ENCODE peak calls at places on chromosomes 5 and 9, in four cellular contexts. J, G, E and R are unnamed samples.

GRCh38 chr5:123487298-123487697 is 24.7 kb upstream of the CSNK1G3 start:
- DNase-seq in J (no peak), G (no peak), E (no peak), R (no peak)

GRCh38 chr9:125085703-125086477 is 57.4 kb downstream of the SCAI start:
- DNase-seq in J (peak; percentile 13), G (no peak), E (no peak), R (no peak)

GRCh38 chr9:116451500-116451899 is 235.6 kb upstream of the TRIM32 start:
- DNase-seq in J (no peak), G (no peak), E (no peak), R (no peak)

GRCh38 chr5:132506094-132506692 is 15.6 kb upstream of the IRF1 start:
- DNase-seq in J (peak; percentile 75), G (no peak), E (peak; percentile 41), R (peak; percentile 53)

GRCh38 chr9:105385372-105385985 is 62.4 kb upstream of the FSD1L start:
- DNase-seq in J (peak; percentile 32), G (peak; percentile 27), E (no peak), R (no peak)

GRCh38 chr9:129597355-129598088 is 23.4 kb downstream of the C9orf50 start:
- DNase-seq in J (no peak), G (no peak), E (peak; percentile 93), R (no peak)

GRCh38 chr9:109652112-109652511 is 127.9 kb upstream of the PALM2AKAP2 start:
- DNase-seq in J (no peak), G (no peak), E (no peak), R (no peak)

GRCh38 chr9:33157960-33158359 is 9.2 kb downstream of the B4GALT1 start:
- DNase-seq in J (no peak), G (no peak), E (no peak), R (no peak)

GRCh38 chr9:91033802-91034201 is 232.2 kb downstream of the SYK start:
- DNase-seq in J (peak; percentile 48), G (no peak), E (peak; percentile 13), R (no peak)

GRCh38 chr9:75200892-75201470 is 112.7 kb downstream of the OSTF1 start:
- DNase-seq in J (peak; percentile 52), G (no peak), E (peak; percentile 47), R (peak; percentile 21)

GRCh38 chr9:105683688-105684275 is 10.6 kb upstream of the TMEM38B start:
- DNase-seq in J (no peak), G (no peak), E (no peak), R (no peak)

GRCh38 chr9:70506159-70506558 is 91.7 kb upstream of the KLF9 start:
- DNase-seq in J (no peak), G (no peak), E (no peak), R (no peak)

GRCh38 chr5:178360231-178360925 is 127.8 kb upstream of the PHYKPL start:
- DNase-seq in J (no peak), G (no peak), E (no peak), R (no peak)

GRCh38 chr5:127008300-127008975 is 21.9 kb downstream of the MARCHF3 start:
- DNase-seq in J (no peak), G (no peak), E (no peak), R (no peak)

GRCh38 chr5:97151370-97151769 is 9.0 kb upstream of the LIX1 start:
- DNase-seq in J (no peak), G (no peak), E (no peak), R (no peak)

GRCh38 chr5:149675467-149676201 is 54.5 kb upstream of the PPARGC1B start:
- DNase-seq in J (no peak), G (no peak), E (no peak), R (no peak)

GRCh38 chr5:17951392-17952169 is 317.3 kb downstream of the TAF11L14 start:
- DNase-seq in J (no peak), G (no peak), E (no peak), R (no peak)

GRCh38 chr5:17944046-17944445 is 309.8 kb downstream of the TAF11L14 start:
- DNase-seq in J (no peak), G (no peak), E (no peak), R (no peak)

GRCh38 chr5:17952231-17952630 is 318.0 kb downstream of the TAF11L14 start:
- DNase-seq in J (no peak), G (no peak), E (no peak), R (no peak)

DNA sequence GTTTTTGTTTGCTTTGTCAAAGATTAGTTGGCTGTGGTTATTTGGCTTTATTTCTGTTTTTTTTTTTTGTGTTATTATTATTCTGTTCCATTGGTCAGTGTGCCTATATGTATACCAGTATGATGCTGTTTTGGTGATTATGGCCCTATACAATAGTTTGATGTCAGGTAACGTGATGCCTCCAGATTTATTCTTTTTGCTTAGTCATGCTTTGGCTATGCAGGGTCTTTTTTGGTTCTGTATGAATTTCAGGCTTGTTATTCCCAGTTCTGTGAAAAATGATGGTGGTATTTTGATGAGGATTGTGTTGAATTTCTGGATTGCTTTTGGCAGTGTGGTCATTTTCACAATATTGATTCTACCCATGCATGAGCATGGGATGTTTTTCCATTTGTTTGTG is 312.8 kb downstream of the TAF11L14 start:
- DNase-seq in J (no peak), G (no peak), E (no peak), R (no peak)
- TF ChIP-seq BHLHE40 in J (no peak), G (no peak), E (no peak), R (no peak)

GRCh38 chr5:9562101-9562500 is 16.2 kb upstream of the SEMA5A start:
- DNase-seq in J (no peak), G (no peak), E (no peak), R (no peak)
- TF ChIP-seq SP1 in J (no peak), G (no peak), E (no peak), R (no peak)

DNA sequence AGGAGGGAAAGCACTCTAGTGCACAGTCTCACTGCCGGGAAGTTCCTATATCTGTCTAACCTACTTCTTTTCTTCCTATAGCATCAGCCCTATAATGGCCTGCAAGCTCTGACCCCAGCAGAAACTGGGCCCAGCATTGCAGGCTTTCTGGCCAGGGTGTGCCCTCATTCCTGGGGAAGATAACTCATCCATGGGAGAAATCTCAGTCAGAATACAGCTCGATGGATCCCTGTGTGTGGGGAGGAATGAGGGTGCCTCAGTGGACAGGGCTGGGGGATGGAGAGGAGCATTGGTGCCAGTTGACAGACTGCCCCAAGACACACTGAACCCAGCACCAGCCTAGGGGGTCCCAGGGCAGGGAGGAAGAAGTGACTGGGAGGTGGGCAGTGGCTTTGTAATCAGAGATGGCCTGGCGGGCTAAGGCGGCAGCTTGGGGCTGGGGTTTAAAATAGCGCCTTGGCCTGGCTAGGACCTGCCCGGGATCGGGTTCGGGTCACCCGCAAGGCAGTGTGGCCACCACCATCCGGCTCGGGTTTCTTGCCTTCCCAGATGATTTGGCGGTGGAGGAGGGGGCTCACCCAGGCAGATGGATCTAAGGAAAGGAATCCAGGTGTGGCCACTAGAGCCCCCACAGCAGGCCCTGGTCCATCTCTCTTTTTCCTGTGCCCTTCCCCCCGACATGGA is 7.6 kb upstream of the CXXC5 start:
- DNase-seq in J (no peak), G (no peak), E (no peak), R (no peak)
- TF ChIP-seq BHLHE40 in J (no peak), G (no peak), E (no peak), R (no peak)

GRCh38 chr5:37494756-37495155 is 115.6 kb downstream of the WDR70 start:
- DNase-seq in J (no peak), G (no peak), E (no peak), R (no peak)
- TF ChIP-seq SP1 in J (no peak), G (no peak), E (no peak), R (no peak)

GRCh38 chr5:143231426-143231825 is 172.1 kb downstream of the NR3C1 start:
- DNase-seq in J (no peak), G (no peak), E (no peak), R (no peak)

GRCh38 chr5:143229896-143230675 is 173.4 kb downstream of the NR3C1 start:
- DNase-seq in J (no peak), G (peak; percentile 99), E (peak; percentile 37), R (no peak)

GRCh38 chr5:143230676-143230996 is 172.8 kb downstream of the NR3C1 start:
- DNase-seq in J (no peak), G (no peak), E (no peak), R (no peak)

GRCh38 chr5:143228597-143229293 is 174.7 kb downstream of the NR3C1 start:
- DNase-seq in J (no peak), G (no peak), E (no peak), R (no peak)

DNA sequence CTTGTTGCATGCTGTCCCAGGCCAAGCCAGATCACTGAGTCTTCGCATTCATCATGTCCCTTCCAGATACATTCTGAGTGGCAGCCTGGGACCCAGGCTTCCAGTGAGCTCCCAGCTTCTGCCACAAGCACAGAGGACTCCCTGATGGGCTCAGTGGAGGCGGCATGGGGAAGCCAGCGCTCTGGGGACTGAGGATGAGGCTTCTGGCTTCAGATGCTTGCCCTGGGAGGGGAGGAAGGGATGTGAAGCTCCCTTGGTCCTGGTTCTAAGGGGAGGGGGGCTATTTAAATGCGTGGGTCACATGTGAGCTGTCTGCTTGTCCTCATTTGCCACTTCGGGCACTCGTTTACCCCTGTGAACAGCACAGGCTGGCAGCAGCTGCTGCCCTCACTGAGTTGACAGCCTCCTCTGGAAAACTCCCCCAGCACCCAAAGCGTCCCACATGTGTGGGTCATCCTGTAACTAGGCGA is 174.0 kb downstream of the NR3C1 start:
- DNase-seq in J (no peak), G (no peak), E (no peak), R (no peak)
- TF ChIP-seq BHLHE40 in J (no peak), G (peak; percentile 53), E (no peak), R (no peak)

DNA sequence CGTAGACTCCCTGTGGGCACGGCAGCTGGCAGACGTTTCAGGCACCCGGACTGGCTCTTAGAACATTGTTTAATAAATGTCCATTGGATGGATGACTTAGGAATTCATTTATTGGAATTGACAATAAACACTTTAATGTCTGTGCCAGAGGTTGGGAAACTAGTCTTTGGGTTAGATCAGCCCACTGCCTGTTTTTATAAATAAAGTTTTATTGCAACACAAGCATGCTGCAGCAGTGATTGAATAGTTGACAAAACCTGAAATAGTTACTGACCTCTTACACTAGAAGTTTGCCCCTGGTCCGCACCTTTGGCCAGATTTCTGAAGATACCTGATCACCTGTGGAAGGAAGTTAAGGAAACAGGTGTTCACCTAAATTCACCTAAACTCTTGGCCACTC is 51.6 kb downstream of the DMRT1 start:
- DNase-seq in J (no peak), G (no peak), E (no peak), R (no peak)
- TF ChIP-seq SP1 in J (no peak), G (no peak), E (no peak), R (no peak)

DNA sequence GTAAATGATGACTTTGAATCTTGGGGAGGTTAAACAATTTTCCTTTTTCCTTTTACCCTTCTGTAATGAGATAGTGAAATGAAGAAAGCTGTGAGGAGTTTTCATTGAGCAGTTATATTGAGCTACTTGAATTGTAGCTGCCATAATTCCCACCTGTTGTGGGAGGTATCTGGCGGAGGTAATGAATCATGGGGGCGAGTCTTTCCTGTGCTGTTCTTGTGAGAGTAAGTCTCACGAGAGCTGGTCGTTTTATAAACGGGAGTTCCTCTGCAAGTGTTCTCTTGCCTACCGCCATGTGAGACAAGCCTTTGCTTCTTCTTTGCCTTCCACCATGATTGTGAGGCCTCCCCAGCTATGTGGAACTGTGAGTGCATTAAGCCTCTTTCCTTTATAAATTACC is 258.4 kb downstream of the FER start:
- DNase-seq in J (peak; percentile 5), G (no peak), E (no peak), R (no peak)
- TF ChIP-seq BHLHE40 in J (no peak), G (no peak), E (no peak), R (no peak)

GRCh38 chr5:59287884-59288283 is 605.6 kb downstream of the PDE4D start:
- DNase-seq in J (no peak), G (no peak), E (peak; percentile 6), R (no peak)
- TF ChIP-seq SP1 in J (no peak), G (no peak), E (no peak), R (no peak)